ENCODE peak calls at places on chromosomes 13 and 19, in ten cellular contexts. U, Y, O, K, C, Q, M, I, G and N are unnamed samples.

GRCh38 chr19:7534531-7534980 is 961 bp upstream of the PNPLA6 start:
- DNase-seq in O (peak), C (peak), Q (peak), G (peak), M (peak), Y (peak), K (peak), I (peak), U (peak), N (no peak)

GRCh38 chr13:42814868-42815267 is 33.5 kb downstream of the FAM216B start:
- DNase-seq in O (peak), I (no peak), Y (peak), G (peak), U (peak), C (peak), M (no peak), K (no peak), Q (no peak), N (no peak)

GRCh38 chr19:29798783-29799182 is 13.0 kb upstream of the CCNE1 start:
- DNase-seq in K (peak), O (peak), Y (no peak), I (no peak), Q (no peak), M (no peak), U (peak), G (peak), C (no peak), N (no peak)

GRCh38 chr19:7975037-7975436 is 30.4 kb downstream of the ELAVL1 start:
- DNase-seq in C (no peak), U (no peak), G (no peak), O (no peak), I (peak), M (peak), Q (no peak), Y (no peak), K (no peak), N (no peak)

GRCh38 chr19:23099966-23100365 is 16.9 kb upstream of the ZNF730 start:
- DNase-seq in C (no peak), O (no peak), Y (no peak), M (no peak), G (no peak), Q (no peak), U (no peak), K (no peak), I (no peak), N (no peak)

GRCh38 chr13:99660101-99660500 is 158.8 kb downstream of the TM9SF2 start:
- DNase-seq in O (no peak), I (no peak), C (no peak), Q (no peak), G (no peak), U (no peak), K (no peak), M (no peak), Y (no peak), N (no peak)

GRCh38 chr13:99085139-99085845 is 107.4 kb upstream of the DOCK9 start:
- DNase-seq in U (no peak), I (no peak), C (no peak), Q (no peak), M (peak), Y (no peak), K (no peak), G (no peak), O (no peak), N (no peak)

GRCh38 chr13:20360835-20361412 is 128.8 kb upstream of the GJB6 start:
- DNase-seq in G (no peak), K (no peak), M (no peak), C (no peak), I (no peak), U (no peak), Y (no peak), Q (no peak), O (no peak), N (no peak)

GRCh38 chr13:85277753-85278152 is 521.5 kb downstream of the SLITRK6 start:
- DNase-seq in M (no peak), Y (no peak), Q (peak), G (peak), O (no peak), C (peak), K (no peak), U (no peak), I (no peak), N (no peak)

GRCh38 chr13:50400930-50401553 is 385.8 kb downstream of the KCNRG start:
- DNase-seq in Q (no peak), K (no peak), C (peak), Y (peak), M (no peak), G (peak), O (peak), U (peak), I (no peak), N (peak)